ENCODE peak calls at places on chromosomes 11 and 22, in ten cellular contexts. I is caudate nucleus; A is A172; M is HFF-Myc; F is Calu3; D is activated T-cell treated with anti-CD3 and anti-CD28 coated beads, Interleukin-2, amount 50 U/mL, for 72 hours; N is fibroblast of gingiva; C is NCI-H1694 treated with DMSO at 0.1 percent for 48 hours; G is nephron progenitor cell; R is SIG-M5. S is an unnamed sample.

GRCh38 chr11:117980280-117980679 is 5.9 kb upstream of the IL10RA start:
- DNase-seq in N (no peak), C (no peak), M (no peak), I (no peak), F (no peak), G (no peak), A (no peak), D (no peak), R (no peak), S (no peak)

GRCh38 chr22:20531404-20532181 is 24.2 kb downstream of the MED15 start:
- DNase-seq in M (peak), N (peak), R (no peak), A (peak), F (peak), G (peak), C (no peak), D (no peak), I (peak), S (no peak)

GRCh38 chr11:7019500-7020182 is 505 bp downstream of the ZNF214 start:
- DNase-seq in R (no peak), M (no peak), I (peak), N (peak), C (no peak), F (peak), G (peak), D (no peak), A (no peak), S (no peak)

GRCh38 chr11:78038697-78039313 is 15.7 kb upstream of the KCTD14 start:
- DNase-seq in D (no peak), F (peak), N (no peak), M (no peak), R (no peak), A (peak), C (no peak), G (no peak), I (no peak), S (no peak)

GRCh38 chr11:29957406-29957805 is 59.4 kb downstream of the KCNA4 start:
- DNase-seq in N (no peak), C (no peak), D (no peak), A (no peak), R (no peak), I (no peak), F (no peak), M (no peak), G (no peak), S (no peak)

GRCh38 chr11:17148536-17148935 is 59.2 kb downstream of the PIK3C2A start:
- DNase-seq in G (no peak), A (no peak), C (no peak), N (peak), I (no peak), M (no peak), D (no peak), R (no peak), F (no peak), S (no peak)

GRCh38 chr11:45180158-45180887 is 33.9 kb downstream of the PRDM11 start:
- DNase-seq in C (no peak), A (peak), G (peak), F (peak), M (no peak), R (no peak), D (peak), I (no peak), N (no peak), S (no peak)

GRCh38 chr22:26888887-26889286 is 231.5 kb downstream of the MIAT start:
- DNase-seq in A (no peak), N (peak), R (no peak), G (no peak), M (no peak), I (no peak), F (no peak), D (no peak), C (no peak), S (no peak)

GRCh38 chr22:29790061-29790460 is 22.9 kb downstream of the UQCR10 start:
- DNase-seq in M (no peak), A (no peak), R (no peak), N (no peak), I (no peak), G (no peak), C (no peak), F (no peak), D (no peak), S (no peak)

GRCh38 chr11:36296925-36297604 is 977 bp downstream of the PRR5L start:
- DNase-seq in M (no peak), A (no peak), C (no peak), R (no peak), G (no peak), F (no peak), I (no peak), D (no peak), N (peak), S (no peak)

GRCh38 chr11:44617671-44618461 is 52.4 kb downstream of the CD82 start:
- DNase-seq in G (no peak), I (no peak), R (no peak), N (no peak), D (no peak), M (no peak), F (no peak), C (no peak), A (no peak), S (no peak)

GRCh38 chr22:21443057-21443734 is 24.0 kb upstream of the TMEM191C start:
- DNase-seq in G (no peak), M (no peak), F (no peak), A (no peak), D (no peak), N (peak), R (no peak), C (no peak), I (no peak), S (no peak)

GRCh38 chr11:84313830-84314359 is 1027.7 kb upstream of the CCDC90B start:
- DNase-seq in G (no peak), A (no peak), F (no peak), M (no peak), I (no peak), C (no peak), R (no peak), N (no peak), D (no peak), S (no peak)

GRCh38 chr11:3157381-3158130 is 7.6 kb downstream of the OSBPL5 start:
- DNase-seq in R (no peak), G (peak), C (no peak), I (no peak), A (peak), N (no peak), D (no peak), F (no peak), M (no peak), S (no peak)

GRCh38 chr11:127308291-127308690 is 307.7 kb upstream of the KIRREL3 start:
- DNase-seq in R (no peak), D (no peak), F (no peak), A (no peak), M (no peak), G (no peak), C (no peak), I (no peak), N (no peak), S (no peak)

GRCh38 chr11:8963569-8964323 is 496 bp downstream of the TMEM9B start:
- DNase-seq in R (no peak), D (peak), G (peak), I (peak), A (peak), N (no peak), F (peak), C (peak), M (no peak), S (peak)

GRCh38 chr11:1005913-1006312 is 30.6 kb downstream of the MUC6 start:
- DNase-seq in I (no peak), N (no peak), F (no peak), D (no peak), C (peak), R (no peak), G (no peak), A (no peak), M (no peak), S (no peak)

GRCh38 chr11:102886999-102887398 is 12.2 kb upstream of the MMP12 start:
- DNase-seq in M (no peak), N (peak), F (no peak), I (no peak), A (no peak), C (no peak), G (no peak), D (no peak), R (no peak), S (no peak)

GRCh38 chr11:119783466-119784400 is 54.7 kb upstream of the NECTIN1 start:
- DNase-seq in R (no peak), M (no peak), D (no peak), F (no peak), N (no peak), I (no peak), G (no peak), A (no peak), C (no peak), S (no peak)

GRCh38 chr22:47727656-47728055 is 965.2 kb downstream of the TBC1D22A start:
- DNase-seq in G (no peak), A (no peak), C (no peak), D (no peak), N (no peak), F (no peak), I (no peak), R (no peak), M (no peak), S (no peak)

GRCh38 chr11:28110839-28111235 is 2.6 kb downstream of the METTL15 start:
- DNase-seq in D (no peak), N (peak), R (no peak), G (no peak), I (no peak), C (no peak), F (no peak), M (no peak), A (no peak), S (no peak)

GRCh38 chr11:88402192-88402715 is 64.7 kb upstream of the CTSC start:
- DNase-seq in I (no peak), A (peak), D (no peak), C (no peak), N (peak), R (no peak), F (no peak), G (no peak), M (peak), S (no peak)

S was measured in activated CD4-positive, CD25-positive, alpha-beta regulatory T cell.